ENCODE peak calls at places on chromosome 18, in five cellular contexts. One of them, this sample, is unnamed.

GRCh38 chr18:58005885-58006523 is 38.0 kb upstream of the NEDD4L start:
- DNase-seq in colonic mucosa: no peak
- DNase-seq in fibroblast of lung: peak
- DNase-seq in hepatocyte: no peak
- DNase-seq in left ventricle myocardium inferior: no peak
- DNase-seq in this sample: peak

GRCh38 chr18:63588869-63589268 is 1.7 kb downstream of the SERPINB13 start:
- DNase-seq in hepatocyte: no peak
- DNase-seq in colonic mucosa: no peak
- DNase-seq in fibroblast of lung: no peak
- DNase-seq in left ventricle myocardium inferior: no peak
- DNase-seq in this sample: peak

GRCh38 chr18:55318864-55319516 is 269.0 kb downstream of the TCF4 start:
- DNase-seq in fibroblast of lung: peak
- DNase-seq in colonic mucosa: no peak
- DNase-seq in hepatocyte: no peak
- DNase-seq in left ventricle myocardium inferior: no peak
- DNase-seq in this sample: peak

GRCh38 chr18:3012920-3013810 is at the start of gene LPIN2:
- DNase-seq in colonic mucosa: peak
- DNase-seq in left ventricle myocardium inferior: peak
- DNase-seq in fibroblast of lung: peak
- DNase-seq in hepatocyte: peak
- DNase-seq in this sample: peak

GRCh38 chr18:69936191-69936558 is 11.5 kb downstream of the CD226 start:
- DNase-seq in fibroblast of lung: no peak
- DNase-seq in hepatocyte: no peak
- DNase-seq in left ventricle myocardium inferior: no peak
- DNase-seq in colonic mucosa: no peak
- DNase-seq in this sample: no peak

GRCh38 chr18:63130176-63130575 is 189.4 kb downstream of the BCL2 start:
- DNase-seq in left ventricle myocardium inferior: no peak
- DNase-seq in fibroblast of lung: no peak
- DNase-seq in colonic mucosa: no peak
- DNase-seq in hepatocyte: no peak
- DNase-seq in this sample: no peak

GRCh38 chr18:37397814-37398213 is 167.8 kb downstream of the CELF4 start:
- DNase-seq in hepatocyte: no peak
- DNase-seq in fibroblast of lung: no peak
- DNase-seq in left ventricle myocardium inferior: no peak
- DNase-seq in colonic mucosa: no peak
- DNase-seq in this sample: no peak

GRCh38 chr18:3982541-3982940 is 472.6 kb downstream of the DLGAP1 start:
- DNase-seq in colonic mucosa: no peak
- DNase-seq in hepatocyte: no peak
- DNase-seq in fibroblast of lung: peak
- DNase-seq in left ventricle myocardium inferior: no peak
- DNase-seq in this sample: peak

GRCh38 chr18:9025104-9025838 is 77.2 kb upstream of the NDUFV2 start:
- DNase-seq in hepatocyte: peak
- DNase-seq in fibroblast of lung: peak
- DNase-seq in left ventricle myocardium inferior: no peak
- DNase-seq in colonic mucosa: no peak
- DNase-seq in this sample: peak

GRCh38 chr18:32930695-32931301 is 158.0 kb upstream of the KLHL14 start:
- DNase-seq in left ventricle myocardium inferior: no peak
- DNase-seq in hepatocyte: peak
- DNase-seq in fibroblast of lung: peak
- DNase-seq in colonic mucosa: no peak
- DNase-seq in this sample: peak

GRCh38 chr18:57789759-57790158 is 13.4 kb downstream of the ATP8B1 start:
- DNase-seq in left ventricle myocardium inferior: no peak
- DNase-seq in hepatocyte: no peak
- DNase-seq in fibroblast of lung: no peak
- DNase-seq in colonic mucosa: no peak
- DNase-seq in this sample: no peak

GRCh38 chr18:8966819-8967218 is 135.7 kb upstream of the NDUFV2 start:
- DNase-seq in hepatocyte: no peak
- DNase-seq in left ventricle myocardium inferior: no peak
- DNase-seq in colonic mucosa: no peak
- DNase-seq in fibroblast of lung: no peak
- DNase-seq in this sample: no peak

GRCh38 chr18:9337875-9338274 is 3.3 kb downstream of the TWSG1 start:
- DNase-seq in fibroblast of lung: peak
- DNase-seq in hepatocyte: no peak
- DNase-seq in colonic mucosa: no peak
- DNase-seq in left ventricle myocardium inferior: no peak
- DNase-seq in this sample: peak

GRCh38 chr18:2997429-2997828 is 15.5 kb downstream of the LPIN2 start:
- DNase-seq in left ventricle myocardium inferior: no peak
- DNase-seq in fibroblast of lung: no peak
- DNase-seq in hepatocyte: no peak
- DNase-seq in colonic mucosa: no peak
- DNase-seq in this sample: no peak

GRCh38 chr18:67117804-67118203 is 398.7 kb downstream of the DSEL start:
- DNase-seq in colonic mucosa: no peak
- DNase-seq in hepatocyte: no peak
- DNase-seq in fibroblast of lung: peak
- DNase-seq in left ventricle myocardium inferior: no peak
- DNase-seq in this sample: no peak

GRCh38 chr18:79442508-79443221 is 46.9 kb downstream of the NFATC1 start:
- DNase-seq in left ventricle myocardium inferior: no peak
- DNase-seq in hepatocyte: no peak
- DNase-seq in colonic mucosa: no peak
- DNase-seq in fibroblast of lung: no peak
- DNase-seq in this sample: peak
- TF ChIP-seq CTCF in left ventricle myocardium inferior: no peak
- TF ChIP-seq CTCF in hepatocyte: no peak
- TF ChIP-seq CTCF in colonic mucosa: no peak
- TF ChIP-seq CTCF in fibroblast of lung: no peak
- TF ChIP-seq CTCF in this sample: no peak

GRCh38 chr18:24672165-24672950 is 211.9 kb downstream of the HRH4 start:
- DNase-seq in colonic mucosa: no peak
- DNase-seq in hepatocyte: no peak
- DNase-seq in left ventricle myocardium inferior: no peak
- DNase-seq in fibroblast of lung: no peak
- DNase-seq in this sample: no peak

GRCh38 chr18:24678626-24679025 is 218.2 kb downstream of the HRH4 start:
- DNase-seq in fibroblast of lung: no peak
- DNase-seq in colonic mucosa: no peak
- DNase-seq in hepatocyte: no peak
- DNase-seq in left ventricle myocardium inferior: no peak
- DNase-seq in this sample: peak

GRCh38 chr18:24677011-24677410 is 216.6 kb downstream of the HRH4 start:
- DNase-seq in colonic mucosa: no peak
- DNase-seq in fibroblast of lung: peak
- DNase-seq in left ventricle myocardium inferior: no peak
- DNase-seq in hepatocyte: no peak
- DNase-seq in this sample: peak

GRCh38 chr18:24678113-24678512 is 217.7 kb downstream of the HRH4 start:
- DNase-seq in fibroblast of lung: no peak
- DNase-seq in hepatocyte: no peak
- DNase-seq in colonic mucosa: no peak
- DNase-seq in left ventricle myocardium inferior: no peak
- DNase-seq in this sample: no peak

DNA sequence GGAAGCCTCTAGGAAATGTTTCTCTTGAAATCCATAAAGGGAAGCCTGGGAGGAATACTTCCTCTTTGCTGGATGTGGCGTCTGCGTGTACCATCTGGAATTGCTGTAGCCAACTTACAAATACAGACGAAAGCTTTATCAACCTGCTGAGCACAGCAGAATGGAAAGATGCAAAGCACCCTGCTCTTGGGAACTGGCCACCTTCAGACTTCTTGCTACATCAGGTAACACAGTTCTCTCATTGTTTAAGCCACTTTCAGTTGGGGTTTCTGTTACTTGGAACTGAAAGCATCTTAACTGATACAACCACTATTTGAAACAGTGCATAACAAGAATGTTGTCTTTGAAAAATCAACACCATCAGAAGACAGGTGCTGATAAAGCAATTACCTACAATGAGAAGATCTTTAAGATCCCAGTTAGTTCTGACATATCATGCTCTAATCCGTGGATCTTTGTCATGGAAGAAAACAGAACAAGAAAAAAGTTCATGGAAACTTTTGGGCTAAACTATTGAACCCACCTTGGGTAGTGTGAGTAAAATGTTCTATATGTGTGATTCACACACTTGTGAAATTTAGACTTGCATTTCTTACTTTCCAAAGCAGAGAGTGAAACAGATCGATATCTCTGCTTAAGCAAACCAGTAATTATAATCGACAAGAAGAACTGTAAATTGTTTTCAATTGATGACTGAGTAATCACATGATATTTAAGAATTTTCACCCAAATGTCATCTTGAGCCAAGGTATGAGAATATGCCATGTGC is 214.0 kb downstream of the HRH4 start:
- DNase-seq in left ventricle myocardium inferior: no peak
- DNase-seq in fibroblast of lung: no peak
- DNase-seq in colonic mucosa: no peak
- DNase-seq in hepatocyte: no peak
- DNase-seq in this sample: no peak
- TF ChIP-seq CTCF in left ventricle myocardium inferior: no peak
- TF ChIP-seq CTCF in fibroblast of lung: no peak
- TF ChIP-seq CTCF in colonic mucosa: no peak
- TF ChIP-seq CTCF in hepatocyte: no peak
- TF ChIP-seq CTCF in this sample: no peak

GRCh38 chr18:59402432-59403090 is 43.5 kb upstream of the LMAN1 start:
- DNase-seq in hepatocyte: peak
- DNase-seq in fibroblast of lung: peak
- DNase-seq in colonic mucosa: peak
- DNase-seq in left ventricle myocardium inferior: peak
- DNase-seq in this sample: peak
- TF ChIP-seq CTCF in hepatocyte: peak
- TF ChIP-seq CTCF in fibroblast of lung: peak
- TF ChIP-seq CTCF in colonic mucosa: peak
- TF ChIP-seq CTCF in left ventricle myocardium inferior: peak
- TF ChIP-seq CTCF in this sample: peak

DNA sequence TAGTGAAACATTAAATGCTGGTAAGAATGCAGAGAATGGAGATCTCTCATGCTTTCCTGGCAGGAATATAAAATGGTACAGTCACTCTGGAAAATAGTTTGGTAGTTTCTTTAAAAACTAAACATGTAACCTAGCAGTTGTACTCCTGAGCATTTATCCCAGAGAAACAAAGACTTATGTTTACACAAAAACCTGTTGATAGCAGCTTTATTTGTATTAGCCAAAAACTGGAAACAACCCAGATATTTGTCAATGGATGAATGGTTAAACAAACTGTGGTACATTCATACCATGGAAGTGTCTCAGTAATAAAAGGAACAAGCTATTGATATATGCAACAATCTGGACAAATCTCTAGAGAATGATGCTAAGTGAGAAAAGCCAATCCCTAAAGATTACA is 81.7 kb upstream of the CTAGE1 start:
- DNase-seq in fibroblast of lung: no peak
- DNase-seq in colonic mucosa: no peak
- DNase-seq in left ventricle myocardium inferior: no peak
- DNase-seq in hepatocyte: no peak
- DNase-seq in this sample: no peak
- TF ChIP-seq CTCF in fibroblast of lung: no peak
- TF ChIP-seq CTCF in colonic mucosa: no peak
- TF ChIP-seq CTCF in left ventricle myocardium inferior: no peak
- TF ChIP-seq CTCF in hepatocyte: no peak
- TF ChIP-seq CTCF in this sample: no peak

DNA sequence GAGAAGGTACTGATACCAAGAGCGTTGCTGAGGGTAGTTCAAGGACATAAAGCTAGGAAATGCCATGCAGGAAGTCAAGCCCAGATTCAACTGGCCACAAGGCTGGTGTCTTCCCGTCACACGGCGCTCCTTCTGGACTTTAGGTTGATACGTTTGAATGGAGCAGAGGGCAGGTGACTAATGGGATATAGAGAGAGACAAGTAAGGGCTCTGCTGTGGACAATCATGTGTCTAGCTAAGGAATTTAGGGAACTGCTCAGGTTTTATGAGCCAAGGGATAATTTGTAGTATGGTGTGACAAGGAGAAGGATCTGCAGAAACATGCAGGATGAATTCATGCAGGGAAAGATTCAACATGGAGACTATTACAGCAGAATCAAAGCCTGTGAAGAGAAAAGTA is 83.9 kb upstream of the MC2R start:
- DNase-seq in colonic mucosa: no peak
- DNase-seq in hepatocyte: no peak
- DNase-seq in left ventricle myocardium inferior: no peak
- DNase-seq in fibroblast of lung: no peak
- DNase-seq in this sample: no peak
- TF ChIP-seq CTCF in colonic mucosa: no peak
- TF ChIP-seq CTCF in hepatocyte: no peak
- TF ChIP-seq CTCF in left ventricle myocardium inferior: no peak
- TF ChIP-seq CTCF in fibroblast of lung: no peak
- TF ChIP-seq CTCF in this sample: no peak

DNA sequence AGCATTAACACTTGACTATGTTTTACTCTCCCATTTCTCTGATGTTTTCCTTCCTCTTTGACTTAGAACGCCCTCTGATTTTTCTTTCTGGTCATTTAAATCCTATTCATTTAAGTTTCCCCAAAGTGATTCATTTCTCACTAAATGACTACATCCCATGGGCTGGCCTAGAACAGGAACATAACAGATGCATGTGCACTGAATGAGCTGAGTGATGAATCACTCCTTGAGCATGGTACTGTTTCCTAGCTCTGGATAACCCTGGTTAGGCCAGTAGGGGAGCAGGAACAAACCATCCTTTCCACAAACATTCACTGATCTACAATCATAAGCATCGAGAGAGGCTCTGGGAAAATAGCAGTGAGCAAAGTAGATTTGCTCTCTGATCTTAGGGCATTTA is 221.9 kb upstream of the SETBP1 start:
- DNase-seq in left ventricle myocardium inferior: no peak
- DNase-seq in hepatocyte: peak
- DNase-seq in fibroblast of lung: peak
- DNase-seq in colonic mucosa: no peak
- DNase-seq in this sample: peak
- TF ChIP-seq CTCF in left ventricle myocardium inferior: no peak
- TF ChIP-seq CTCF in hepatocyte: no peak
- TF ChIP-seq CTCF in fibroblast of lung: peak
- TF ChIP-seq CTCF in colonic mucosa: no peak
- TF ChIP-seq CTCF in this sample: peak

DNA sequence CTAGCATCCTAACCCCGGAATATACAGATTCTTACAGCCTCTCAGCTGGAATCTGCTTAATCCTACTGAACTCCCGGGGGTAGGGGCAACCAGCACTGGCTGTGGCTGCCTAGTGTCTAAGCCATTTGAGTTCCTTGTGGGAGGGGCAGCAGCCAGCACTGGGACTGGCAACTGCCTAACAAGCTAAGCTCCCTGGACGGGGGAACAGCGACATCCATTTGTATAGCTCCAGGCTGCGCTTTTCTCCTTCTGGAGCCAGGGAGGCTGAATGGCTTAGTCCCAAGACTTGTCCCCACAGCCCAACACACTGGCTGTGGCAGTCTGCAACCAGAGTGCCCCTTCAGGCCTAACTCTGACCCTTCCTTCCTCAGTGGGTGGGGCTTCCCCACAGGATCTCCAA is 787.2 kb downstream of the METTL4 start:
- DNase-seq in colonic mucosa: no peak
- DNase-seq in fibroblast of lung: no peak
- DNase-seq in left ventricle myocardium inferior: no peak
- DNase-seq in hepatocyte: no peak
- DNase-seq in this sample: no peak
- TF ChIP-seq CTCF in colonic mucosa: no peak
- TF ChIP-seq CTCF in fibroblast of lung: no peak
- TF ChIP-seq CTCF in left ventricle myocardium inferior: no peak
- TF ChIP-seq CTCF in hepatocyte: no peak
- TF ChIP-seq CTCF in this sample: no peak